ENCODE peak calls at places on chromosomes 4 and X, in ten cellular contexts. V is upper lobe of right lung, S is lower lobe of right lung, Z is RWPE2, C is breast epithelium, E is GM23248, P is ovary, B is lung, L is small intestine, W is pancreas. Y is an unnamed sample.
A peak's percentile ranks its signal among the peaks of the same experiment; 100 is the strongest.

GRCh38 chrX:8730812-8731578 is 942 bp downstream of the ANOS1 start:
- DNase-seq in C (no peak), V (peak; percentile 63), B (no peak), E (no peak), W (peak; percentile 56), S (no peak), P (no peak), Z (no peak), L (no peak), Y (no peak)

GRCh38 chr4:53508446-53508845 is 82.8 kb downstream of the LNX1 start:
- DNase-seq in P (no peak), W (no peak), B (no peak), C (no peak), Z (no peak), S (no peak), V (no peak), L (no peak), E (peak; percentile 70), Y (no peak)

GRCh38 chr4:74377714-74378113 is 12.8 kb downstream of the EREG start:
- DNase-seq in Z (no peak), P (no peak), B (no peak), L (no peak), W (no peak), C (no peak), V (no peak), S (no peak), E (no peak), Y (no peak)

GRCh38 chrX:31889028-31889427 is 817.2 kb upstream of the FTHL17 start:
- DNase-seq in S (no peak), E (no peak), B (no peak), Z (no peak), W (no peak), L (peak; percentile 7), V (no peak), P (no peak), C (no peak), Y (no peak)

GRCh38 chr4:165325732-165326512 is 1.5 kb upstream of the MSMO1 start:
- DNase-seq in P (peak; percentile 32), B (no peak), V (no peak), E (peak; percentile 72), C (no peak), L (peak; percentile 49), S (no peak), Z (peak; percentile 71), W (no peak), Y (no peak)

GRCh38 chr4:2794707-2795557 is 2.0 kb downstream of the SH3BP2 start:
- DNase-seq in Z (peak; percentile 75), L (no peak), P (no peak), W (peak; percentile 79), B (peak; percentile 68), S (peak; percentile 86), V (peak; percentile 81), E (peak; percentile 89), C (peak; percentile 51), Y (no peak)

GRCh38 chrX:154046262-154046771 is 26.6 kb upstream of the IRAK1 start:
- DNase-seq in Z (no peak), P (peak; percentile 63), L (peak; percentile 24), V (no peak), C (no peak), B (no peak), S (no peak), E (peak; percentile 83), W (no peak), Y (no peak)

GRCh38 chr4:22500831-22501714 is 14.8 kb downstream of the ADGRA3 start:
- DNase-seq in S (no peak), L (peak; percentile 95), P (no peak), V (no peak), C (no peak), B (no peak), W (no peak), Z (no peak), E (peak; percentile 85), Y (no peak)

GRCh38 chr4:107094332-107094731 is 58.2 kb upstream of the DKK2 start:
- DNase-seq in B (no peak), V (no peak), S (no peak), W (no peak), Z (no peak), P (no peak), E (peak; percentile 71), C (no peak), L (no peak), Y (no peak)

GRCh38 chr4:56348582-56348981 is 38.7 kb downstream of the AASDH start:
- DNase-seq in V (no peak), C (no peak), Z (no peak), S (no peak), W (no peak), B (no peak), P (no peak), L (no peak), E (no peak), Y (no peak)

GRCh38 chr4:36230523-36230922 is 13.8 kb downstream of the ARAP2 start:
- DNase-seq in L (peak; percentile 79), Z (no peak), E (no peak), W (no peak), P (no peak), C (no peak), V (no peak), B (no peak), S (no peak), Y (no peak)

GRCh38 chrX:10159069-10159468 is 2.3 kb downstream of the CLCN4 start:
- DNase-seq in Z (no peak), S (no peak), V (no peak), C (no peak), W (no peak), P (no peak), B (no peak), L (no peak), E (no peak), Y (no peak)

GRCh38 chrX:115423091-115423490 is 133.6 kb downstream of the LUZP4 start:
- DNase-seq in B (no peak), L (no peak), S (no peak), W (no peak), C (no peak), Z (no peak), E (no peak), P (no peak), V (no peak), Y (no peak)

GRCh38 chr4:166318810-166319525 is 445.9 kb downstream of the TLL1 start:
- DNase-seq in B (no peak), S (no peak), E (peak; percentile 62), V (no peak), C (no peak), L (no peak), Z (no peak), W (no peak), P (no peak), Y (no peak)

GRCh38 chr4:25343671-25344070 is 31.1 kb downstream of the ZCCHC4 start:
- DNase-seq in L (peak; percentile 53), V (no peak), B (no peak), E (peak; percentile 34), P (no peak), W (no peak), C (no peak), S (no peak), Z (no peak), Y (no peak)

GRCh38 chr4:107858158-107858742 is 33.5 kb downstream of the SGMS2 start:
- DNase-seq in C (no peak), V (no peak), S (no peak), L (no peak), Z (no peak), B (no peak), W (no peak), E (no peak), P (no peak), Y (no peak)

DNA sequence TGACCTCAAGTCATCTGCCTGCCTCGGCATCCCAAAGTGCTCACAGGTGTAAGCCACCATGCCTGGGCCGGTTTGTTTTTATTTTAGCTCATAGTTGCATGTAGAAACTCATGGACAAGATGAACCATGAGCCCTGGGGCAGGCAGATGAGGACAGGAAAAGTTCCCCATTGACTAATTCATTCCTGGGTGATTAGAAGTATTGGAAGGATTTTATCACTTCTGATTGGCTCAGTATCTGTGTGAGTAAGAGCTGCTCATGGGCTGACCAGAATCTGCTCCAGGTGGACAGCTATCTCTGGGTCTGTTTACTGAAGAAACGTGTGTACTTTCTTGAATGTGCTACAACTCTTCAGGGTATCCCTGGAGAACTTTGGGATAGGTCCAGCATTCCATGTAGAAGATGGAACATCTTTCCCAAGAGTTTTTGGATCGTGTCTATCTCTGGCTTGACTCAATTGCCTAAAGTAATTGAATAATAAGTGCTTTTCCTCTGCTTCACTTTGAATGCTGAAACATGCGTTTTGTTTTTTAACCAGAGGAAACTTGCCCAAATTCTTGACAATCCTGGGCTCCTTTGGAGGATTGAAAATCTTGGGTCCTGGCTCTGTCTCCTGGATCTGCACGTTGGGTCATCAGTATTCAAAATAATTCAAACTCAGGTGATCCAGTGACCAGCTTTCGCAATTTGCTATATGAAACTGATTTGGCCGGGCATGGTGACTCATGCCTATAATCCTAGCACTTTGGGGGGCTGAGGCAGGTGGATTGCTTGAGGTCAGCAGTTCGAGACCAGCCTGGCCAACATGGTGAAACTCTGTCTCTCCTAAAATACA is 88.6 kb upstream of the DHRSX start:
- DNase-seq in P (no peak), S (no peak), Z (peak; percentile 85), B (no peak), W (no peak), C (no peak), L (no peak), E (peak; percentile 61), V (no peak), Y (no peak)
- H3K4me1 ChIP-seq in P (no peaks in the 10 kb centered on the region), S (peaks cover 6% of the 10 kb centered on the region), Z (peaks cover 10% of the 10 kb centered on the region), B (no peaks in the 10 kb centered on the region), W (peaks cover 2% of the 10 kb centered on the region), C (no peaks in the 10 kb centered on the region), L (no peaks in the 10 kb centered on the region), E (peaks cover 3% of the 10 kb centered on the region), V (no peaks in the 10 kb centered on the region), Y (peaks cover 2% of the 10 kb centered on the region)

GRCh38 chr4:119034276-119035008 is 101.2 kb upstream of the MYOZ2 start:
- DNase-seq in P (no peak), W (no peak), V (no peak), Z (no peak), B (no peak), E (no peak), S (no peak), C (no peak), L (no peak), Y (no peak)
- H3K4me3 ChIP-seq in P (no peak overlapping the region), W (no peak overlapping the region), V (no peak overlapping the region), Z (no peak overlapping the region), B (no peak overlapping the region), E (no peak overlapping the region), S (no peak overlapping the region), C (no peak overlapping the region), L (no peak overlapping the region), Y (no peak overlapping the region)

DNA sequence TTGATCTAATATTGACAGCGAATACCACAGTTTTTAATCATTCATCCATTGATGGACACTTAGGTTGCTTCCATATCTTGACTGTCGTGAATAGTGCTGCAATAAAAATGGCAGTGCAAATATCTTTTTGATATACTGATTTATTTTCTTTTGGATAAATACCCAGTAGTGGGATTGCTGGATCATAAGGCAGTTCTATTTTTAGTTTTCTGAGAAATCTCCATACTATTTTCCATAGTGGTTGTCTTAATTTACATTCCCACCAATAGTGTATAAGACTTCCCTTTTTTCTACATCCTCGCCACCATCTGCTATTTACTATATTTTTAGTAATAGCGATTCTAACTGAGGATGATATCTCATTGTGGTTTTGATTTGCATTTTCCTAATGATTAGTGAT is 100.1 kb downstream of the SMARCA1 start:
- DNase-seq in S (no peak), L (no peak), E (no peak), C (no peak), V (no peak), P (no peak), B (no peak), W (no peak), Z (no peak), Y (no peak)
- H3K9me3 ChIP-seq in S (no peaks in the 10 kb centered on the region), L (no peaks in the 10 kb centered on the region), E (no peaks in the 10 kb centered on the region), C (peaks cover 45% of the 10 kb centered on the region), V (no peaks in the 10 kb centered on the region), P (no peaks in the 10 kb centered on the region), B (peaks cover 4% of the 10 kb centered on the region), W (no peaks in the 10 kb centered on the region), Z (no peaks in the 10 kb centered on the region), Y (no peaks in the 10 kb centered on the region)

GRCh38 chr4:138677212-138677611 is 338.4 kb upstream of the NOCT start:
- DNase-seq in W (no peak), C (no peak), S (no peak), E (no peak), B (no peak), P (no peak), L (no peak), V (no peak), Z (no peak), Y (no peak)
- H3K4me1 ChIP-seq in W (no peaks in the 10 kb centered on the region), C (no peaks in the 10 kb centered on the region), S (peaks cover 5% of the 10 kb centered on the region), E (peaks cover 4% of the 10 kb centered on the region), B (peaks cover 3% of the 10 kb centered on the region), P (no peaks in the 10 kb centered on the region), L (no peaks in the 10 kb centered on the region), V (no peaks in the 10 kb centered on the region), Z (no peaks in the 10 kb centered on the region), Y (peaks cover 6% of the 10 kb centered on the region)